ENCODE peak calls at places on chromosomes 4 and X, in seven cellular contexts. A, N, D, R, Q, B and T are unnamed samples.

GRCh38 chr4:1029957-1030520 is 18.6 kb downstream of the FGFRL1 start:
- DNase-seq in A (no peak), N (no peak), D (no peak), R (no peak), Q (no peak), B (no peak), T (no peak)

GRCh38 chr4:5900844-5901243 is 8.0 kb upstream of the CRMP1 start:
- DNase-seq in A (no peak), N (no peak), D (no peak), R (no peak), Q (no peak), B (no peak), T (no peak)

GRCh38 chr4:186351672-186352194 is 85.7 kb downstream of the F11 start:
- DNase-seq in A (no peak), N (no peak), D (no peak), R (no peak), Q (no peak), B (no peak), T (no peak)

GRCh38 chr4:24392613-24393012 is 191.7 kb downstream of the DHX15 start:
- DNase-seq in A (no peak), N (no peak), D (no peak), R (no peak), Q (no peak), B (no peak), T (no peak)

GRCh38 chr4:1061372-1061700 is 49.9 kb downstream of the FGFRL1 start:
- DNase-seq in A (no peak), N (no peak), D (no peak), R (no peak), Q (no peak), B (no peak), T (no peak)

GRCh38 chr4:1230316-1230715 is 18.6 kb downstream of the CTBP1 start:
- DNase-seq in A (no peak), N (no peak), D (no peak), R (no peak), Q (no peak), B (no peak), T (no peak)

GRCh38 chr4:108762559-108763225 is at the start of gene ETNPPL:
- DNase-seq in A (no peak), N (peak; percentile 59), D (no peak), R (peak; percentile 84), Q (peak; percentile 53), B (peak; percentile 18), T (peak; percentile 47)

GRCh38 chr4:140330311-140330900 is 43.0 kb upstream of the SCOC start:
- DNase-seq in A (peak; percentile 74), N (no peak), D (no peak), R (no peak), Q (no peak), B (no peak), T (no peak)

GRCh38 chr4:101171747-101172146 is 175.6 kb downstream of the PPP3CA start:
- DNase-seq in A (no peak), N (no peak), D (no peak), R (no peak), Q (no peak), B (no peak), T (no peak)

GRCh38 chrX:19728083-19728648 is 159.2 kb downstream of the SH3KBP1 start:
- DNase-seq in A (no peak), N (no peak), D (no peak), R (no peak), Q (no peak), B (no peak), T (no peak)

GRCh38 chrX:1336331-1337143 is at the start of gene IL3RA:
- DNase-seq in A (no peak), N (no peak), D (peak; percentile 69), R (peak; percentile 79), Q (no peak), B (peak; percentile 87), T (peak; percentile 58)

GRCh38 chrX:38437093-38437492 is 84.7 kb downstream of the OTC start:
- DNase-seq in A (no peak), N (no peak), D (no peak), R (no peak), Q (no peak), B (no peak), T (no peak)

GRCh38 chrX:30620980-30621716 is 32.1 kb upstream of the GK start:
- DNase-seq in A (peak; percentile 93), N (no peak), D (no peak), R (no peak), Q (no peak), B (peak; percentile 47), T (peak; percentile 29)

GRCh38 chr4:40719008-40719623 is 30.6 kb upstream of the NSUN7 start:
- DNase-seq in A (peak; percentile 72), N (peak; percentile 58), D (no peak), R (no peak), Q (no peak), B (peak; percentile 59), T (no peak)

GRCh38 chrX:12865359-12865758 is 1.5 kb upstream of the TLR7 start:
- DNase-seq in A (peak; percentile 12), N (no peak), D (no peak), R (no peak), Q (no peak), B (no peak), T (no peak)

GRCh38 chr4:107862658-107863057 is 37.9 kb downstream of the SGMS2 start:
- DNase-seq in A (peak; percentile 32), N (no peak), D (no peak), R (no peak), Q (no peak), B (no peak), T (peak; percentile 9)

GRCh38 chr4:110112056-110112455 is 86.4 kb downstream of the ELOVL6 start:
- DNase-seq in A (no peak), N (no peak), D (no peak), R (no peak), Q (no peak), B (no peak), T (no peak)

GRCh38 chr4:145098675-145099037 is 545 bp downstream of the ABCE1 start:
- DNase-seq in A (peak; percentile 43), N (no peak), D (no peak), R (no peak), Q (no peak), B (peak; percentile 47), T (peak; percentile 40)

GRCh38 chr4:101527186-101527585 is 179.9 kb upstream of the PPP3CA start:
- DNase-seq in A (no peak), N (no peak), D (no peak), R (no peak), Q (no peak), B (no peak), T (no peak)

GRCh38 chrX:114842181-114842580 is 175.2 kb downstream of the IL13RA2 start:
- DNase-seq in A (no peak), N (no peak), D (no peak), R (no peak), Q (no peak), B (no peak), T (no peak)

GRCh38 chr4:149164282-149164681 is 651.4 kb downstream of the IQCM start:
- DNase-seq in A (peak; percentile 4), N (no peak), D (no peak), R (no peak), Q (peak; percentile 72), B (no peak), T (no peak)

GRCh38 chr4:87497141-87497540 is 32.0 kb downstream of the SPARCL1 start:
- DNase-seq in A (no peak), N (peak; percentile 11), D (no peak), R (no peak), Q (no peak), B (no peak), T (no peak)

GRCh38 chr4:87499415-87500106 is 29.6 kb downstream of the SPARCL1 start:
- DNase-seq in A (peak; percentile 19), N (no peak), D (no peak), R (no peak), Q (no peak), B (no peak), T (no peak)

GRCh38 chr4:87500107-87500462 is 29.1 kb downstream of the SPARCL1 start:
- DNase-seq in A (no peak), N (no peak), D (no peak), R (no peak), Q (no peak), B (no peak), T (no peak)

GRCh38 chr4:87497586-87497985 is 31.6 kb downstream of the SPARCL1 start:
- DNase-seq in A (no peak), N (no peak), D (no peak), R (no peak), Q (no peak), B (no peak), T (no peak)

DNA sequence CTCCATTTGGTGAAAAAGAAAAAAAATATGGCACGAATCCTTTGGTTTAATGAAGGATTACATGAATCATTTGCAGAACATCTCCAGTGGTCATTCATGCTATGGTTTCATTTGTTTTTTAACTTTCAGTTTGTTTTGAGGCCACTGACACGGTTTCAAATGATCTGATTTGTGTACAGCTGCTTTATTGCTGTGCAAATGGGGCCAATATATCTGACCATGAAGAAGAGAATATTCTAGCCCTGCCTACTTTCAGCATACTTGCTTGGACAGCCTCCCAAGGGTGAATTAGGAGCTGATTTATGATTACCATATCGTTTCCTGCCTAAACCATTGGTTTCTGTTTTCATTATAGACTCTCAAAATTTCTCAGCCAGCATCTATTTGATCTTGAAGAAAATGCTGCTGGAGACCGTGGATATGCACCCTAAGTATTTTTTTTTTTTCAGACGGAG is 30.7 kb downstream of the SPARCL1 start:
- DNase-seq in A (peak; percentile 52), N (no peak), D (no peak), R (no peak), Q (no peak), B (no peak), T (no peak)
- H3K4me3 ChIP-seq in A (peak overlapping the region; percentile 11), N (no peak overlapping the region), D (no peak overlapping the region), R (no peak overlapping the region), Q (no peak overlapping the region), B (no peak overlapping the region), T (no peak overlapping the region)

DNA sequence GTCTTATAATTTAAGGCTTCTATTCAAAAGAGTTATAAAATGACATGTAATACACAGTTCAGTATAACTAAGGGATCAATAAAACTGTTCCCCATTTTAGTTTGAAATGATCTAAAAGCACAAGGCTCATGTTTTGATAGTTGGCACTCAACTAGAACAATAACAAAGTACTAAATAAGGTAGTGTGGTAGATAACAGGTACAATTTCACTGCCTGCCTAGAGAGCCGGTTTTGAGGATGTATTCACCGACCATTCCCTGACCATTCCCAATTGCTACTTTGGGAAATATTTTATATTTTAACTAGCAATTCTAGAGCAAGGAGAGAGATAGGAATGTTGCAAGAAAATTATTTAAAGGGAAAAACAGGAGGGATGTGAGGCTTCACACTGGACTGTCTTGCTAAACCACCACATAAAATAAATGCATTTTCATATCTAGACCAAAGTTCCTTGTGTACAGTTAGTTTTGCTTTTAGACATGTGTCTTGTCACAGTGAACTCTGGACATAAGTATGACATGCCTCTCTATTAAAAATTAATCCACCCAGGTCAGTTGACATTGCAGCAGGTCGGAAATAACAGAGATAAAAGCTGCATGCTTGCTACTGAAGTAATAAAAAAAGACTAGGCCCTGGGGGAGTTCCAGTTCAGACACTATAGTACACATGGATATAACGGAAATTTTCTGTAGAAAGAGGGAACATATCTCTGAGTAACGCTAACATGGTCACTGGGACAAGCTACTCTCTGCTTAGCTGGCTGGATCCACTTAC is 56.2 kb upstream of the NAP1L5 start:
- DNase-seq in A (no peak), N (no peak), D (no peak), R (no peak), Q (no peak), B (no peak), T (no peak)
- H3K4me3 ChIP-seq in A (no peak overlapping the region), N (no peak overlapping the region), D (no peak overlapping the region), R (no peak overlapping the region), Q (no peak overlapping the region), B (no peak overlapping the region), T (no peak overlapping the region)

GRCh38 chrX:150028692-150029091 is 90.4 kb upstream of the EOLA2 start:
- DNase-seq in A (no peak), N (no peak), D (no peak), R (no peak), Q (no peak), B (no peak), T (no peak)
- H3K4me3 ChIP-seq in A (no peak overlapping the region), N (no peak overlapping the region), D (no peak overlapping the region), R (no peak overlapping the region), Q (no peak overlapping the region), B (no peak overlapping the region), T (no peak overlapping the region)

GRCh38 chr4:142844782-142845181 is 1.3 kb downstream of the INPP4B start:
- DNase-seq in A (no peak), N (no peak), D (no peak), R (no peak), Q (no peak), B (no peak), T (no peak)
- H3K4me3 ChIP-seq in A (peak overlapping the region; percentile 77), N (no peak overlapping the region), D (peak overlapping the region; percentile 84), R (no peak overlapping the region), Q (peak overlapping the region; percentile 64), B (no peak overlapping the region), T (peak overlapping the region; percentile 62)